ENCODE peak calls at places on chromosome 20, in eight cellular contexts. A is CD4-positive, alpha-beta T cell; I is effector memory CD4-positive, alpha-beta T cell; T is CD8-positive, alpha-beta T cell; F is SJSA1; L is Panc1; G is Karpas-422; W is kidney. M is an unnamed sample.

GRCh38 chr20:16125810-16126209 is 447.4 kb downstream of the KIF16B start:
- DNase-seq in A (no peak), I (no peak), T (no peak), F (no peak), L (no peak), G (no peak), W (no peak), M (no peak)

GRCh38 chr20:7248392-7248992 is 481.0 kb downstream of the BMP2 start:
- DNase-seq in A (no peak), I (no peak), T (no peak), F (no peak), L (no peak), G (no peak), W (no peak), M (no peak)

GRCh38 chr20:52971498-52972189 is 514 bp upstream of the TSHZ2 start:
- DNase-seq in A (no peak), I (no peak), T (no peak), F (no peak), L (no peak), G (no peak), W (no peak), M (no peak)

GRCh38 chr20:17835941-17836861 is 132.4 kb downstream of the SNX5 start:
- DNase-seq in A (no peak), I (no peak), T (no peak), F (no peak), L (no peak), G (no peak), W (peak), M (peak)

GRCh38 chr20:309306-309840 is 12.0 kb downstream of the ZCCHC3 start:
- DNase-seq in A (no peak), I (no peak), T (no peak), F (peak), L (no peak), G (peak), W (no peak), M (no peak)

GRCh38 chr20:41080866-41081265 is 52.2 kb downstream of the TOP1 start:
- DNase-seq in A (no peak), I (no peak), T (no peak), F (no peak), L (no peak), G (no peak), W (no peak), M (no peak)

GRCh38 chr20:41573955-41574354 is 44.2 kb downstream of the CHD6 start:
- DNase-seq in A (no peak), I (no peak), T (no peak), F (no peak), L (no peak), G (no peak), W (no peak), M (no peak)

GRCh38 chr20:17505664-17506517 is 25.3 kb downstream of the BFSP1 start:
- DNase-seq in A (no peak), I (peak), T (no peak), F (no peak), L (no peak), G (no peak), W (peak), M (no peak)

GRCh38 chr20:3378138-3378537 is 29.3 kb downstream of the DNAAF9 start:
- DNase-seq in A (no peak), I (no peak), T (no peak), F (no peak), L (no peak), G (no peak), W (no peak), M (no peak)

GRCh38 chr20:14193443-14193842 is 144.0 kb downstream of the FLRT3 start:
- DNase-seq in A (no peak), I (no peak), T (no peak), F (no peak), L (no peak), G (no peak), W (no peak), M (no peak)

GRCh38 chr20:7161690-7162089 is 394.2 kb downstream of the BMP2 start:
- DNase-seq in A (no peak), I (no peak), T (no peak), F (no peak), L (no peak), G (peak), W (no peak), M (no peak)

GRCh38 chr20:22453244-22454080 is 130.9 kb downstream of the FOXA2 start:
- DNase-seq in A (no peak), I (no peak), T (no peak), F (peak), L (no peak), G (no peak), W (no peak), M (no peak)

GRCh38 chr20:12040261-12040660 is 122.6 kb downstream of the BTBD3 start:
- DNase-seq in A (no peak), I (no peak), T (no peak), F (no peak), L (no peak), G (no peak), W (no peak), M (no peak)

GRCh38 chr20:44133424-44133823 is 53.6 kb downstream of the JPH2 start:
- DNase-seq in A (no peak), I (no peak), T (no peak), F (no peak), L (no peak), G (no peak), W (no peak), M (peak)

GRCh38 chr20:7113577-7114466 is 346.3 kb downstream of the BMP2 start:
- DNase-seq in A (no peak), I (no peak), T (no peak), F (peak), L (peak), G (peak), W (no peak), M (peak)

GRCh38 chr20:21490105-21490504 is 23.8 kb downstream of the NKX2-2 start:
- DNase-seq in A (no peak), I (no peak), T (no peak), F (no peak), L (no peak), G (no peak), W (no peak), M (no peak)

GRCh38 chr20:49285813-49286494 is 8.1 kb upstream of the ZNFX1 start:
- DNase-seq in A (no peak), I (no peak), T (no peak), F (no peak), L (no peak), G (no peak), W (no peak), M (no peak)
- H3K27ac ChIP-seq in A (no peak), I (no peak), T (no peak), F (no peak), L (peak), G (no peak), W (no peak), M (no peak)

GRCh38 chr20:51826372-51826771 is 24.1 kb upstream of the SALL4 start:
- DNase-seq in A (no peak), I (no peak), T (no peak), F (no peak), L (no peak), G (no peak), W (no peak), M (no peak)
- H3K27ac ChIP-seq in A (no peak), I (no peak), T (no peak), F (no peak), L (no peak), G (no peak), W (no peak), M (no peak)

DNA sequence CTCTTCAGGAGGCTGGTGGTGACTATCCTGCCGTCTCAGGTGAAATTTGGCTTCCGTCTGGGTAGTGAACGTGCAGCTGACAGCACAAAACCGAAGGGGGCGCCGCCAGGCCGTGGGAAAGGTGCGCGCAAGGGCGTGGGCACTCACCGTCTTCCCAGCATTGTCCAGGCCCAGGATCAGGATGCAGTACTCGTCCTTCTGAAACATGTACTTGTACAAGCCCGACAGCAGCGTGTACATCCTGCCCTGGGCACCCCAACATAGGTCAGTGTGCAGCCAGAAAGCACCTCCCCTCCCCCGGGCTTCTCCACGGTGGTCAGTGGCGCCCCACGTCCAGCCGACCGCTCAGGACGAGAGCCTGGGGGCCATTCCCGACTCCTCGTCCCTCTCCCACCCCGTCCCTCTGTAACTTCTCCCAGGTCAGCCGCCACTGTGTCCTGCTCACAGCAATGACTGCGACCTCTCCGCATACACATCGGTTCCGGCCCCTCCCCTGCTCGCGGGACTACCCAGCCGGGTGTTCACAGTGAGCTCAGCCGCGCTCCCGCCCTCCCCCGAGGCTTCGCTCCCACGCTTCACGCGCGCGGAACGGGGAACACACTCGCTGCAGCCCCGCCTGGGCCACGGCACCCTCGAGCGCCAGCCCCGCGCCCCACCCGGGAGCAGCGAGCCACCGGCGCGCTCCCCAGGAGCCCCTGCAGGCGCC is 771 bp downstream of the ARFRP1 start:
- DNase-seq in A (peak), I (peak), T (no peak), F (no peak), L (no peak), G (peak), W (peak), M (peak)
- H3K27ac ChIP-seq in A (peak), I (peak), T (peak), F (peak), L (peak), G (peak), W (peak), M (peak)

DNA sequence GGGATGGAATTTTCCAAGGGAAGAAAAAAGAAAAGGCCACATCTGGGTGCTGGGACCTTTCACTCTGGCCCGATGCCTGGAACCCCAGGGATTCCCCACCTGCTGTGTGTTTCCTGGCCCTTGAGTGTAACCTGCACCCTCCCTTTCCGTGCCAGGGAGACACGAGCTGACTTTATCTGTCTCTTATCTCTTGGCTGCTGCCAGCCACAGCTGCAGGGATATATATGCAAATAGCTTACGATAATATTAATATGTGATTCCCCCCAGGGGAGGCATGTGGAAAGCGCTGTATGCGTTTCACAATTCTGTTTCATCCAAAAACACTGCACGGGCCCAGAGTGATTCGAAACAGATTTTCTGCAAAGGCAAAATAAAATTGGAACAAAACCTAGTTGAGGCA is 1.5 kb downstream of the RIPOR3 start:
- DNase-seq in A (no peak), I (no peak), T (no peak), F (no peak), L (no peak), G (no peak), W (no peak), M (no peak)
- H3K27ac ChIP-seq in A (no peak), I (no peak), T (no peak), F (no peak), L (peak), G (no peak), W (peak), M (peak)

GRCh38 chr20:50957798-50958732 is at the start of gene DPM1:
- DNase-seq in A (peak), I (peak), T (peak), F (peak), L (peak), G (peak), W (peak), M (peak)

GRCh38 chr20:50953821-50954220 is 4.5 kb downstream of the DPM1 start:
- DNase-seq in A (no peak), I (no peak), T (no peak), F (no peak), L (no peak), G (no peak), W (no peak), M (no peak)

GRCh38 chr20:50959543-50960126 is 1.0 kb downstream of the MOCS3 start:
- DNase-seq in A (no peak), I (no peak), T (no peak), F (no peak), L (no peak), G (no peak), W (no peak), M (no peak)

GRCh38 chr20:50958733-50959542 is at the start of gene MOCS3:
- DNase-seq in A (peak), I (peak), T (peak), F (no peak), L (no peak), G (peak), W (peak), M (peak)

DNA sequence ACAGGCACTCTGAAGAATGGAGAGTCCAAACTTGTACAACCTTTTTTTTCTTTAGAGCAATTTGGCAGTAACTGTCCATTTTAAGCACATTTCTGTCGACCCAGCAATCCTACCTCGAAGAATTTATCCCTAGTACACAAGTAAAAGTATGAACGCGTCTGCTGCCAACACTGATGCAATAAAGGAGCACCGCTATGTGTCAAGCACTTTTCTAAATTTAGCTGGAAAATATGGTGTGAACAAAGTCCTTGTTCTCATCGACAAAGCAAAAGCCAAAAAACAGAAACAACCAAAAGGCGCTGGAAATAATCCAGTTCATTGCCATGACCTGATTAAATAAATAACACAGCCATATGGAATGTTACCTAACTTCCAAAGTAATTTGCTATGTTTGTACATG is 1.1 kb downstream of the DPM1 start:
- DNase-seq in A (no peak), I (no peak), T (no peak), F (no peak), L (no peak), G (no peak), W (no peak), M (no peak)
- H3K27ac ChIP-seq in A (no peak), I (no peak), T (peak), F (peak), L (peak), G (no peak), W (no peak), M (peak)

DNA sequence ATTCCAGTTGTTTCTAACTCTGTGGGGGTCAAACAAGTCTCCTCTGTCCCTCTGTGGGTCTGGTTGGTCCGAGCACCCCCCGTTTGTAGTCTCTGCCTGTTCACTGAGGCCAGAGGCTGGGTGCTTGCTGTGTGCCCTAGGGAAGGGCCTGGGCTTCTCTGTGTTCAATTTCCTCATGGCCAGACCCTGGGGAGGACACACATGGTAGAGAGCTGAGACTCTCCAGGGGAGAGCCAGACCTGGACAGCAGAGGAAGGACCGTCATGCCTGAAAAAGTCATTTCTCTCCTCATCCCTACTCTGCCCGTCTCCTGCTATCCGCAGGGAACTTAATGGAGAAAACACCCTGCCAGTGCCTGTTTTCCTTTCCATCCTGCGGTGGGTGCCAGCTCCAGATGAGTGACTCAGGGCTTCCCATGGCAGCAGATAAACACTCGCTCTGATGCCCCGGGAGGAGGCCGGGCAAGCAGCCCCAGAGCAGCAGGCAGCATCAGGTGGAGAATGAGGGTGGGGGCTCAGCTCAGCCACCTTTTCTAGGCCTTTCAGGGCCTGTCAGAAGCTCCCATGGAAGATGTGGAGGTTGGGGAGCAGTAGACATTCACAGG is 51.9 kb downstream of the SNAI1 start:
- DNase-seq in A (no peak), I (no peak), T (no peak), F (no peak), L (no peak), G (no peak), W (no peak), M (no peak)
- H3K27ac ChIP-seq in A (no peak), I (no peak), T (no peak), F (peak), L (peak), G (no peak), W (no peak), M (peak)

GRCh38 chr20:37880726-37881591 is 22.0 kb upstream of the VSTM2L start:
- DNase-seq in A (no peak), I (no peak), T (no peak), F (no peak), L (no peak), G (no peak), W (peak), M (peak)
- H3K27ac ChIP-seq in A (no peak), I (no peak), T (no peak), F (no peak), L (no peak), G (no peak), W (no peak), M (no peak)

M was measured in heart left ventricle.